ENCODE peak calls at places on chromosome 20, in seven cellular contexts. P, G, E, A, F, V and Y are unnamed samples.

GRCh38 chr20:61756966-61757677 is 308.6 kb downstream of the TAF4 start:
- DNase-seq in P (no peak), G (no peak), E (no peak), A (no peak), F (no peak), V (peak), Y (no peak)

GRCh38 chr20:64064145-64064698 is 1.2 kb downstream of the TCEA2 start:
- DNase-seq in P (no peak), G (no peak), E (no peak), A (no peak), F (no peak), V (no peak), Y (no peak)

GRCh38 chr20:19212524-19213502 is at the start of gene SLC24A3:
- DNase-seq in P (peak), G (peak), E (peak), A (no peak), F (no peak), V (peak), Y (no peak)

GRCh38 chr20:41185013-41185757 is 47.8 kb downstream of the PLCG1 start:
- DNase-seq in P (peak), G (no peak), E (no peak), A (no peak), F (no peak), V (peak), Y (no peak)

GRCh38 chr20:48656661-48657211 is 171.1 kb downstream of the PREX1 start:
- DNase-seq in P (peak), G (no peak), E (no peak), A (no peak), F (no peak), V (no peak), Y (no peak)

GRCh38 chr20:62523473-62524203 is 47.8 kb upstream of the GATA5 start:
- DNase-seq in P (peak), G (no peak), E (no peak), A (peak), F (no peak), V (no peak), Y (no peak)

GRCh38 chr20:50323209-50323608 is 132.6 kb downstream of the CEBPB start:
- DNase-seq in P (no peak), G (no peak), E (no peak), A (no peak), F (no peak), V (no peak), Y (no peak)

GRCh38 chr20:58310291-58310782 is 822 bp downstream of the RAB22A start:
- DNase-seq in P (no peak), G (no peak), E (no peak), A (no peak), F (no peak), V (no peak), Y (no peak)

GRCh38 chr20:47677314-47678129 is 107.8 kb downstream of the SULF2 start:
- DNase-seq in P (peak), G (peak), E (peak), A (peak), F (no peak), V (no peak), Y (no peak)

GRCh38 chr20:38471245-38471644 is 1.4 kb upstream of the RALGAPB start:
- DNase-seq in P (no peak), G (no peak), E (no peak), A (no peak), F (no peak), V (no peak), Y (no peak)

GRCh38 chr20:47338131-47338628 is 18.3 kb downstream of the ZMYND8 start:
- DNase-seq in P (no peak), G (no peak), E (no peak), A (no peak), F (no peak), V (no peak), Y (no peak)

GRCh38 chr20:22684763-22685443 is 100.5 kb upstream of the FOXA2 start:
- DNase-seq in P (no peak), G (no peak), E (no peak), A (no peak), F (no peak), V (no peak), Y (peak)

GRCh38 chr20:51955756-51956155 is 153.4 kb upstream of the SALL4 start:
- DNase-seq in P (no peak), G (no peak), E (no peak), A (no peak), F (no peak), V (no peak), Y (no peak)